ENCODE peak calls at places on chromosomes 3 and 15, in eight cellular contexts. One of them, this sample, is unnamed. For H3K4me1, the result is how much of the 10 kb centered on the place peaks cover.

GRCh38 chr3:136678981-136679380 is 73.2 kb downstream of the STAG1 start:
- DNase-seq in tibial nerve: no peak
- DNase-seq in iPS DF 6.9: no peak
- DNase-seq in RWPE2: no peak
- DNase-seq in mesendoderm: no peak
- DNase-seq in mammary epithelial cell: no peak
- DNase-seq in aorta: no peak
- DNase-seq in heart left ventricle: no peak
- DNase-seq in this sample: no peak

GRCh38 chr3:196202516-196202970 is 8.7 kb downstream of the ZDHHC19 start:
- DNase-seq in tibial nerve: no peak
- DNase-seq in iPS DF 6.9: no peak
- DNase-seq in RWPE2: no peak
- DNase-seq in mesendoderm: no peak
- DNase-seq in mammary epithelial cell: no peak
- DNase-seq in aorta: peak
- DNase-seq in heart left ventricle: peak
- DNase-seq in this sample: no peak

GRCh38 chr3:188241072-188241471 is 87.1 kb downstream of the LPP start:
- DNase-seq in tibial nerve: no peak
- DNase-seq in iPS DF 6.9: no peak
- DNase-seq in RWPE2: no peak
- DNase-seq in mesendoderm: no peak
- DNase-seq in mammary epithelial cell: no peak
- DNase-seq in aorta: no peak
- DNase-seq in heart left ventricle: peak
- DNase-seq in this sample: no peak

GRCh38 chr3:96991812-96992211 is 177.4 kb downstream of the EPHA6 start:
- DNase-seq in tibial nerve: no peak
- DNase-seq in iPS DF 6.9: no peak
- DNase-seq in RWPE2: no peak
- DNase-seq in mesendoderm: no peak
- DNase-seq in mammary epithelial cell: no peak
- DNase-seq in aorta: no peak
- DNase-seq in heart left ventricle: no peak
- DNase-seq in this sample: no peak

GRCh38 chr3:30292192-30292893 is 314.1 kb upstream of the TGFBR2 start:
- DNase-seq in tibial nerve: no peak
- DNase-seq in iPS DF 6.9: no peak
- DNase-seq in RWPE2: no peak
- DNase-seq in mesendoderm: no peak
- DNase-seq in mammary epithelial cell: peak
- DNase-seq in aorta: no peak
- DNase-seq in heart left ventricle: no peak
- DNase-seq in this sample: no peak

GRCh38 chr3:42823351-42823750 is 14.1 kb downstream of the ACKR2 start:
- DNase-seq in tibial nerve: no peak
- DNase-seq in iPS DF 6.9: no peak
- DNase-seq in RWPE2: no peak
- DNase-seq in mesendoderm: no peak
- DNase-seq in mammary epithelial cell: peak
- DNase-seq in aorta: no peak
- DNase-seq in heart left ventricle: no peak
- DNase-seq in this sample: no peak

GRCh38 chr3:119323401-119324107 is 29.4 kb downstream of the ARHGAP31 start:
- DNase-seq in tibial nerve: no peak
- DNase-seq in iPS DF 6.9: no peak
- DNase-seq in RWPE2: no peak
- DNase-seq in mesendoderm: peak
- DNase-seq in mammary epithelial cell: peak
- DNase-seq in aorta: no peak
- DNase-seq in heart left ventricle: no peak
- DNase-seq in this sample: no peak

GRCh38 chr3:173706630-173707029 is 309.1 kb downstream of the NLGN1 start:
- DNase-seq in tibial nerve: no peak
- DNase-seq in iPS DF 6.9: no peak
- DNase-seq in RWPE2: no peak
- DNase-seq in mesendoderm: no peak
- DNase-seq in mammary epithelial cell: no peak
- DNase-seq in aorta: no peak
- DNase-seq in heart left ventricle: no peak
- DNase-seq in this sample: no peak

GRCh38 chr3:137105277-137105977 is 147.6 kb downstream of the IL20RB start:
- DNase-seq in tibial nerve: no peak
- DNase-seq in iPS DF 6.9: peak
- DNase-seq in RWPE2: no peak
- DNase-seq in mesendoderm: peak
- DNase-seq in mammary epithelial cell: peak
- DNase-seq in aorta: no peak
- DNase-seq in heart left ventricle: no peak
- DNase-seq in this sample: no peak

GRCh38 chr15:72271895-72272212 is 500 bp downstream of the PARP6 start:
- DNase-seq in tibial nerve: no peak
- DNase-seq in iPS DF 6.9: no peak
- DNase-seq in RWPE2: no peak
- DNase-seq in mesendoderm: peak
- DNase-seq in mammary epithelial cell: peak
- DNase-seq in aorta: no peak
- DNase-seq in heart left ventricle: no peak
- DNase-seq in this sample: no peak

GRCh38 chr15:69806287-69806915 is 291.3 kb downstream of the TLE3 start:
- DNase-seq in tibial nerve: no peak
- DNase-seq in iPS DF 6.9: no peak
- DNase-seq in RWPE2: no peak
- DNase-seq in mesendoderm: peak
- DNase-seq in mammary epithelial cell: no peak
- DNase-seq in aorta: no peak
- DNase-seq in heart left ventricle: no peak
- DNase-seq in this sample: no peak

GRCh38 chr15:84731774-84732173 is 15.8 kb upstream of the SEC11A start:
- DNase-seq in tibial nerve: no peak
- DNase-seq in iPS DF 6.9: no peak
- DNase-seq in RWPE2: no peak
- DNase-seq in mesendoderm: no peak
- DNase-seq in mammary epithelial cell: no peak
- DNase-seq in aorta: no peak
- DNase-seq in heart left ventricle: no peak
- DNase-seq in this sample: no peak

GRCh38 chr15:31481157-31481556 is 154.5 kb downstream of the KLF13 start:
- DNase-seq in tibial nerve: no peak
- DNase-seq in iPS DF 6.9: no peak
- DNase-seq in RWPE2: no peak
- DNase-seq in mesendoderm: no peak
- DNase-seq in mammary epithelial cell: no peak
- DNase-seq in aorta: no peak
- DNase-seq in heart left ventricle: no peak
- DNase-seq in this sample: no peak

GRCh38 chr3:40713795-40714194 is 189.0 kb downstream of the ZNF621 start:
- DNase-seq in tibial nerve: no peak
- DNase-seq in iPS DF 6.9: no peak
- DNase-seq in RWPE2: no peak
- DNase-seq in mesendoderm: peak
- DNase-seq in mammary epithelial cell: no peak
- DNase-seq in aorta: no peak
- DNase-seq in heart left ventricle: no peak
- DNase-seq in this sample: no peak

GRCh38 chr15:66405007-66405406 is 18.3 kb downstream of the MAP2K1 start:
- DNase-seq in tibial nerve: no peak
- DNase-seq in iPS DF 6.9: no peak
- DNase-seq in RWPE2: no peak
- DNase-seq in mesendoderm: no peak
- DNase-seq in mammary epithelial cell: no peak
- DNase-seq in aorta: no peak
- DNase-seq in heart left ventricle: no peak
- DNase-seq in this sample: no peak

GRCh38 chr15:66404122-66404521 is 17.4 kb downstream of the MAP2K1 start:
- DNase-seq in tibial nerve: no peak
- DNase-seq in iPS DF 6.9: no peak
- DNase-seq in RWPE2: no peak
- DNase-seq in mesendoderm: no peak
- DNase-seq in mammary epithelial cell: no peak
- DNase-seq in aorta: no peak
- DNase-seq in heart left ventricle: no peak
- DNase-seq in this sample: no peak

GRCh38 chr15:66404532-66404931 is 17.8 kb downstream of the MAP2K1 start:
- DNase-seq in tibial nerve: no peak
- DNase-seq in iPS DF 6.9: peak
- DNase-seq in RWPE2: no peak
- DNase-seq in mesendoderm: peak
- DNase-seq in mammary epithelial cell: no peak
- DNase-seq in aorta: no peak
- DNase-seq in heart left ventricle: no peak
- DNase-seq in this sample: no peak

GRCh38 chr15:66403323-66403722 is 16.6 kb downstream of the MAP2K1 start:
- DNase-seq in tibial nerve: no peak
- DNase-seq in iPS DF 6.9: no peak
- DNase-seq in RWPE2: no peak
- DNase-seq in mesendoderm: no peak
- DNase-seq in mammary epithelial cell: no peak
- DNase-seq in aorta: no peak
- DNase-seq in heart left ventricle: no peak
- DNase-seq in this sample: no peak

GRCh38 chr15:66405605-66406004 is 18.9 kb downstream of the MAP2K1 start:
- DNase-seq in tibial nerve: no peak
- DNase-seq in iPS DF 6.9: no peak
- DNase-seq in RWPE2: no peak
- DNase-seq in mesendoderm: no peak
- DNase-seq in mammary epithelial cell: no peak
- DNase-seq in aorta: no peak
- DNase-seq in heart left ventricle: no peak
- DNase-seq in this sample: no peak
- H3K4me1 ChIP-seq in tibial nerve: under half
- H3K4me1 ChIP-seq in iPS DF 6.9: under half
- H3K4me1 ChIP-seq in RWPE2: under half
- H3K4me1 ChIP-seq in mesendoderm: under half
- H3K4me1 ChIP-seq in mammary epithelial cell: under half
- H3K4me1 ChIP-seq in aorta: under half
- H3K4me1 ChIP-seq in heart left ventricle: half or more
- H3K4me1 ChIP-seq in this sample: half or more

DNA sequence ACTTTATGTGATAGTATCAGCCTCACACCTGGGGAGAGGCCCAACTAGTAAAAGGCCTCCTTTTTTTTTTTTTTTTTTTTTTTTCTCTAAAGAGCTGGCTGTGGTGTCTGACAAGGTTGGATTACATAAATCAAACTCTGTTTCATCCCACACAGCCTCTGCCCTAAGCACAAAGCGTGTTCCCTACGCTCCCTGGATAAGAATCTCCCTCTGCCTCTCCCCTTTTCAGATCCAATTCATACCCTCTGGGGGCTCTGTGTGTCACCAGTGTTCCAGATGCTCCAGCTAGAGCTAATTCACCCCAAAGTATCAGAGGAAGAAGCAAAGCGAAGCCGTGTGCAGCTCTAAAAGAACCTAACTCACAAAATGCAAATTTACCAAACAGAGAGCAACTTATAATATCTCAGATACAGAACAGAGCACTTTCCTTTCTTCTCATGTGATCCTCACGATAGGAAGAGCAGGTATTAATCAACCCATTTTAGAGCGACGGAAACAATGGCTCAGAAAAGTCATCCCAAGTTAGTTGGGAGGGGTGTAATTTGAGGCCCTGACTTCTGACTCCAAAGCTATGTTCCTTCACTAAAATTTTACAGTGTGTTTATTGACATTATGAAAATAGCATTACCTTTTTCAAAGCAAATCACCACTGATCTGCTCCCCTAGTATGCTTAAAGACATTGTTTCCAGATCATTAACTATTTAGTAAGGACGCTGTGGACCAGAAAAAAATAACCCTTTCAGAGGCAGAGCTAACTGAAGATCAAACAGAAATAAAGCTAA is 12.4 kb downstream of the BMF start:
- DNase-seq in tibial nerve: no peak
- DNase-seq in iPS DF 6.9: no peak
- DNase-seq in RWPE2: no peak
- DNase-seq in mesendoderm: no peak
- DNase-seq in mammary epithelial cell: no peak
- DNase-seq in aorta: no peak
- DNase-seq in heart left ventricle: no peak
- DNase-seq in this sample: no peak
- H3K4me1 ChIP-seq in tibial nerve: half or more
- H3K4me1 ChIP-seq in iPS DF 6.9: under half
- H3K4me1 ChIP-seq in RWPE2: under half
- H3K4me1 ChIP-seq in mesendoderm: under half
- H3K4me1 ChIP-seq in mammary epithelial cell: under half
- H3K4me1 ChIP-seq in aorta: under half
- H3K4me1 ChIP-seq in heart left ventricle: half or more
- H3K4me1 ChIP-seq in this sample: under half

GRCh38 chr15:37103475-37104071 is 3.2 kb upstream of the MEIS2 start:
- DNase-seq in tibial nerve: no peak
- DNase-seq in iPS DF 6.9: no peak
- DNase-seq in RWPE2: no peak
- DNase-seq in mesendoderm: no peak
- DNase-seq in mammary epithelial cell: no peak
- DNase-seq in aorta: no peak
- DNase-seq in heart left ventricle: no peak
- DNase-seq in this sample: no peak
- H3K4me1 ChIP-seq in tibial nerve: under half
- H3K4me1 ChIP-seq in iPS DF 6.9: under half
- H3K4me1 ChIP-seq in RWPE2: under half
- H3K4me1 ChIP-seq in mesendoderm: under half
- H3K4me1 ChIP-seq in mammary epithelial cell: under half
- H3K4me1 ChIP-seq in aorta: under half
- H3K4me1 ChIP-seq in heart left ventricle: under half
- H3K4me1 ChIP-seq in this sample: under half

GRCh38 chr3:149367021-149367840 is 10.2 kb downstream of the TM4SF1 start:
- DNase-seq in tibial nerve: no peak
- DNase-seq in iPS DF 6.9: no peak
- DNase-seq in RWPE2: no peak
- DNase-seq in mesendoderm: peak
- DNase-seq in mammary epithelial cell: peak
- DNase-seq in aorta: no peak
- DNase-seq in heart left ventricle: no peak
- DNase-seq in this sample: no peak
- H3K4me1 ChIP-seq in tibial nerve: under half
- H3K4me1 ChIP-seq in iPS DF 6.9: under half
- H3K4me1 ChIP-seq in RWPE2: half or more
- H3K4me1 ChIP-seq in mesendoderm: under half
- H3K4me1 ChIP-seq in mammary epithelial cell: half or more
- H3K4me1 ChIP-seq in aorta: under half
- H3K4me1 ChIP-seq in heart left ventricle: under half
- H3K4me1 ChIP-seq in this sample: under half

This sample was measured in effector memory CD4-positive, alpha-beta T cell.